ENCODE peak calls at places on chromosome 21, in seven cellular contexts. W is IMR-90, V is NCI-H2081, Y is NB4, G is heart left ventricle, T is COR-L47, J is SJSA1. S is an unnamed sample.

GRCh38 chr21:35281946-35282345 is 232.8 kb upstream of the RUNX1 start:
- DNase-seq in W (no peak), V (no peak), Y (no peak), G (no peak), T (no peak), J (no peak), S (no peak)

GRCh38 chr21:24693779-24694178 is 913.5 kb downstream of the MRPL39 start:
- DNase-seq in W (no peak), V (no peak), Y (no peak), G (no peak), T (no peak), J (no peak), S (no peak)

GRCh38 chr21:14482165-14482564 is 64.0 kb downstream of the SAMSN1 start:
- DNase-seq in W (no peak), V (no peak), Y (peak), G (peak), T (no peak), J (no peak), S (no peak)

GRCh38 chr21:45001134-45002095 is 61.6 kb downstream of the SLX9 start:
- DNase-seq in W (peak), V (no peak), Y (no peak), G (peak), T (no peak), J (peak), S (no peak)

GRCh38 chr21:24200052-24200451 is 1407.2 kb downstream of the MRPL39 start:
- DNase-seq in W (no peak), V (no peak), Y (no peak), G (no peak), T (no peak), J (no peak), S (no peak)

GRCh38 chr21:39022901-39023693 is 160.2 kb downstream of the PSMG1 start:
- DNase-seq in W (peak), V (no peak), Y (no peak), G (peak), T (peak), J (no peak), S (no peak)

GRCh38 chr21:45560106-45561021 is 18.1 kb upstream of the SLC19A1 start:
- DNase-seq in W (no peak), V (no peak), Y (no peak), G (no peak), T (no peak), J (no peak), S (no peak)

GRCh38 chr21:42403611-42404231 is at the start of gene UBASH3A:
- DNase-seq in W (no peak), V (no peak), Y (no peak), G (no peak), T (no peak), J (no peak), S (peak)

GRCh38 chr21:38859852-38860251 is 54.1 kb downstream of the ETS2 start:
- DNase-seq in W (peak), V (no peak), Y (no peak), G (no peak), T (no peak), J (no peak), S (no peak)

S was measured in CD8-positive, alpha-beta T cell.